ENCODE peak calls at places on chromosome 9, in four cellular contexts. X, Y, A and G are unnamed samples.

GRCh38 chr9:97632406-97632991 is 669 bp downstream of the TSTD2 start:
- DNase-seq in X (peak; percentile 67), Y (peak; percentile 87), A (no peak), G (peak; percentile 84)

GRCh38 chr9:115261656-115262081 is 143.7 kb upstream of the TNC start:
- DNase-seq in X (no peak), Y (no peak), A (no peak), G (peak; percentile 63)

GRCh38 chr9:134493471-134494272 is 147.9 kb upstream of the COL5A1 start:
- DNase-seq in A (no peak), X (no peak), Y (no peak), G (no peak)

GRCh38 chr9:70883056-70883455 is 238.4 kb downstream of the TRPM3 start:
- DNase-seq in X (no peak), A (no peak), Y (peak; percentile 11), G (peak; percentile 3)

GRCh38 chr9:121059998-121060636 is 10.0 kb upstream of the C5 start:
- DNase-seq in Y (peak; percentile 75), A (no peak), X (no peak), G (peak; percentile 84)

GRCh38 chr9:119868694-119869093 is 499.5 kb upstream of the BRINP1 start:
- DNase-seq in A (no peak), Y (peak; percentile 11), X (no peak), G (no peak)

GRCh38 chr9:128276574-128277270 is 646 bp downstream of the SWI5 start:
- DNase-seq in A (no peak), X (peak; percentile 63), Y (peak; percentile 86), G (peak; percentile 34)

GRCh38 chr9:21994526-21994995 is at the start of gene CDKN2B-AS1:
- DNase-seq in Y (peak; percentile 59), X (peak; percentile 62), A (peak; percentile 74), G (peak; percentile 76)

GRCh38 chr9:90393355-90394152 is 249.1 kb downstream of the DIRAS2 start:
- DNase-seq in X (no peak), A (no peak), Y (peak; percentile 8), G (no peak)

GRCh38 chr9:98846879-98847278 is 39.4 kb downstream of the GALNT12 start:
- DNase-seq in A (no peak), X (no peak), Y (no peak), G (peak; percentile 50)

GRCh38 chr9:34654317-34655083 is 2.5 kb downstream of the IL11RA start:
- DNase-seq in X (no peak), A (no peak), Y (no peak), G (peak; percentile 57)

GRCh38 chr9:37758747-37759146 is 5.1 kb downstream of the TRMT10B start:
- DNase-seq in A (no peak), X (no peak), Y (no peak), G (no peak)

GRCh38 chr9:32875748-32876147 is 92.4 kb downstream of the TMEM215 start:
- DNase-seq in X (no peak), A (no peak), Y (no peak), G (no peak)

GRCh38 chr9:106333487-106333886 is 529.5 kb upstream of the ZNF462 start:
- DNase-seq in X (no peak), A (no peak), Y (no peak), G (no peak)

GRCh38 chr9:88593537-88594185 is 58.7 kb downstream of the NXNL2 start:
- DNase-seq in X (no peak), Y (peak; percentile 22), A (no peak), G (peak; percentile 74)

GRCh38 chr9:28801144-28801799 is 1228.0 kb upstream of the C9orf72 start:
- DNase-seq in A (no peak), Y (no peak), X (no peak), G (no peak)

GRCh38 chr9:114046876-114047275 is 31.2 kb downstream of the AMBP start:
- DNase-seq in A (no peak), X (no peak), Y (no peak), G (peak; percentile 52)

GRCh38 chr9:108634164-108634563 is 221.6 kb downstream of the ACTL7B start:
- DNase-seq in X (no peak), A (no peak), Y (no peak), G (no peak)

GRCh38 chr9:72807765-72808445 is 144.9 kb downstream of the ALDH1A1 start:
- DNase-seq in X (peak; percentile 33), A (peak; percentile 64), Y (peak; percentile 37), G (no peak)

GRCh38 chr9:132141364-132141947 is 20.4 kb upstream of the NTNG2 start:
- DNase-seq in Y (peak; percentile 28), A (peak; percentile 57), X (no peak), G (no peak)

GRCh38 chr9:136095495-136096058 is 488 bp upstream of the NACC2 start:
- DNase-seq in X (no peak), A (no peak), Y (no peak), G (peak; percentile 31)

GRCh38 chr9:111974092-111974681 is 77.6 kb downstream of the UGCG start:
- DNase-seq in Y (no peak), A (no peak), X (no peak), G (peak; percentile 66)

GRCh38 chr9:134655101-134655500 is 13.5 kb downstream of the COL5A1 start:
- DNase-seq in A (no peak), Y (no peak), X (no peak), G (no peak)

GRCh38 chr9:69891696-69892095 is 71.1 kb downstream of the CFAP95 start:
- DNase-seq in Y (no peak), A (no peak), X (no peak), G (no peak)

GRCh38 chr9:6667633-6668280 is 22.2 kb upstream of the GLDC start:
- DNase-seq in Y (peak; percentile 46), X (no peak), A (no peak), G (peak; percentile 44)

GRCh38 chr9:108468364-108468763 is 387.4 kb downstream of the ACTL7B start:
- DNase-seq in A (peak; percentile 84), Y (peak; percentile 79), X (peak; percentile 51), G (peak; percentile 23)

GRCh38 chr9:108885643-108886348 is 23.7 kb downstream of the ACTL7A start:
- DNase-seq in X (no peak), A (no peak), Y (peak; percentile 2), G (peak; percentile 84)

GRCh38 chr9:122370869-122371467 is at the start of gene PTGS1:
- DNase-seq in Y (peak; percentile 53), X (peak; percentile 77), A (peak; percentile 65), G (peak; percentile 38)

GRCh38 chr9:95572370-95573151 is 55.8 kb upstream of the PTCH1 start:
- DNase-seq in X (no peak), A (no peak), Y (no peak), G (no peak)

GRCh38 chr9:89745601-89746376 is 141.0 kb downstream of the GADD45G start:
- DNase-seq in Y (no peak), A (no peak), X (no peak), G (no peak)

GRCh38 chr9:90965141-90965910 is 163.7 kb downstream of the SYK start:
- DNase-seq in X (no peak), Y (no peak), A (no peak), G (no peak)

GRCh38 chr9:118276784-118277183 is 572.6 kb downstream of the TLR4 start:
- DNase-seq in Y (peak; percentile 13), X (no peak), A (no peak), G (no peak)

GRCh38 chr9:9612270-9612669 is 1000.5 kb downstream of the PTPRD start:
- DNase-seq in X (no peak), Y (no peak), A (no peak), G (no peak)

GRCh38 chr9:127981559-127982121 is 851 bp upstream of the EEIG1 start:
- DNase-seq in Y (no peak), A (no peak), X (no peak), G (no peak)

GRCh38 chr9:80664327-80665210 is 1024.8 kb downstream of the TLE1 start:
- DNase-seq in X (no peak), Y (peak; percentile 35), A (no peak), G (peak; percentile 21)

GRCh38 chr9:80665479-80665878 is 1023.9 kb downstream of the TLE1 start:
- DNase-seq in Y (no peak), A (no peak), X (no peak), G (no peak)
- H3K56ac ChIP-seq in Y (no peak overlapping the region), A (no peak overlapping the region), X (no peak overlapping the region), G (no peak overlapping the region)

GRCh38 chr9:2047916-2048315 is 32.8 kb downstream of the SMARCA2 start:
- DNase-seq in Y (no peak), X (no peak), A (no peak), G (no peak)
- H3K27me3 ChIP-seq in Y (peaks cover 7% of the 10 kb centered on the region), X (no peaks in the 10 kb centered on the region), A (peaks cover 15% of the 10 kb centered on the region), G (no peaks in the 10 kb centered on the region)

GRCh38 chr9:23556459-23556858 is 269.6 kb downstream of the ELAVL2 start:
- DNase-seq in A (no peak), Y (no peak), X (no peak), G (no peak)
- H3K56ac ChIP-seq in A (no peak overlapping the region), Y (no peak overlapping the region), X (no peak overlapping the region), G (no peak overlapping the region)

DNA sequence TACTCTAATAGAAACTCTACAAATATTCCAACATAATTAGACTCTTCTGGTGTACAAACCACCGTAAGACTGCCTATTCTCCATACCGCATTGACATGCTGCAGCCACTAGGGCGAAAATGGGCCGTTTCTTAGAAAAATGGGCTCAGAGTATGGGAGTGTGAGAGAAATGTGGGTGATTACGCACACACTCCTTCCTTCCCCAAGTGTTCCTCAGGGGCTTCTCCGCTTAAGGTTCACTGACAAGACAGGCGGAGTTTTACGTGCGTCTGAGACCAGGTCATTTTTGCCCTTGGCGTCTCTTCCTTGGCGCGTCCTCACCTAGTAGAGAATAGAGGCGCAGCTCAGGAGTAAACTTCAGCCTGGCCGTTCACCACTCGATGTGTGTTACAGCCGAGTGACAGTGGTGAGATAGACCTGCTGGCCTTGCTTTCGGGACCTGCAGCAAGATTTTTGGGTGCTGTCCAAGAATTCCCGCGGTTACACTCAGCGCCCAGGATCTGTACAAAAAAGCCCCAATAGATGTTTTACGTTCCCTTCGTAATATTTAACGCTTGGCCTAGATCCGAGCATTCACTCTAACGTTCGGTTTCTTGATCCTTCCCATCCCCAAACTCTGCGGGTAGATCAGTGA is 1.8 kb upstream of the NTRK2 start:
- DNase-seq in Y (peak; percentile 51), A (peak; percentile 54), X (peak; percentile 50), G (peak; percentile 12)
- H3K27me3 ChIP-seq in Y (peaks cover 22% of the 10 kb centered on the region), A (peaks cover 55% of the 10 kb centered on the region), X (peaks cover 41% of the 10 kb centered on the region), G (peaks cover 15% of the 10 kb centered on the region)

DNA sequence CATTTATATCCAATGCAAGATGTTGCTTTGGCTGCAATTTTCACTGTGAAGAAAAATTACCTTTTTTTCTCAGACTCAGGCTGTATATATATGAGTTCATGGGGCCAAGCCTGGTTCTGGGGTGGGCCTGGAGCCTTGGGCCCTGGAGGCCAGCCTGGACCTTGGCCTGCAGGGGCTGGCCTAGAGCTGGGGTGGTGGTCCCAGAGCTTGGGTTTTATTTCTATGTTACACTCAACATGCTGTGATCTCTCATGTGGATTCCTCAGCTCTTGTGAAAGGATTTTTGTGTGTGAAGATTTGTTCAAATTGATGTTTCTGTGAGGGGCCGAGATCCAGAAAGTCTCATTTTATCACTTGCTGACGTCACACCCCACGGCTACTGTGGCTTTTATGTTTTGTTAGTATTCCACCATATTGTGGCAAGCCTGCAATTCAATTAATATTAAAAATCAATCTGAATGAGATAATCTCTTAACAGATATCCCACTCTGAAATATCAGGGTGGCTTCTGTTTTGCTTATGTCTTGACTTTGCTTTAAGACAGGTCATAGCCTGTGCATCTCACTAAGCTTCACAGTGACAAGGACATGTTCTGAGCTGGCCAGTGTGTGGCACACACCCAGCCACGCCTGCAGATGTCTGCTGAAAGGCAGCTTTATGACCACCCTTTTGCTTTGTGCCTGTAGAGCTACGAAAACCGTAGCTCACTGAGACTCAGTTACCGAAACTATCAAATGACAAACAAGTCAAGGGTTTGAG is 232.8 kb downstream of the SPATA31A1 start:
- DNase-seq in X (no peak), A (no peak), Y (no peak), G (no peak)
- H3K56ac ChIP-seq in X (no peak overlapping the region), A (no peak overlapping the region), Y (no peak overlapping the region), G (no peak overlapping the region)